ENCODE peak calls at places on chromosomes 6 and 20, in four cellular contexts. One of them, this sample, is unnamed.

GRCh38 chr6:106913676-106914280 is 60.8 kb downstream of the CD24 start:
- DNase-seq in suprapubic skin: no peak
- DNase-seq in A549: no peak
- DNase-seq in thyroid gland: no peak
- DNase-seq in this sample: no peak

GRCh38 chr6:69390125-69390524 is 406.7 kb downstream of the LMBRD1 start:
- DNase-seq in suprapubic skin: no peak
- DNase-seq in A549: no peak
- DNase-seq in thyroid gland: no peak
- DNase-seq in this sample: peak

GRCh38 chr6:144883915-144884314 is 598.8 kb downstream of the UTRN start:
- DNase-seq in suprapubic skin: no peak
- DNase-seq in A549: no peak
- DNase-seq in thyroid gland: no peak
- DNase-seq in this sample: no peak

GRCh38 chr20:48703107-48703506 is 124.7 kb downstream of the PREX1 start:
- DNase-seq in suprapubic skin: no peak
- DNase-seq in A549: no peak
- DNase-seq in thyroid gland: peak
- DNase-seq in this sample: no peak

GRCh38 chr20:60008130-60008808 is 50.0 kb downstream of the CDH26 start:
- DNase-seq in suprapubic skin: no peak
- DNase-seq in A549: no peak
- DNase-seq in thyroid gland: no peak
- DNase-seq in this sample: peak

GRCh38 chr6:108127826-108128225 is 38.0 kb upstream of the NR2E1 start:
- DNase-seq in suprapubic skin: no peak
- DNase-seq in A549: peak
- DNase-seq in thyroid gland: no peak
- DNase-seq in this sample: no peak

GRCh38 chr20:18662279-18662678 is 74.4 kb downstream of the DTD1 start:
- DNase-seq in suprapubic skin: no peak
- DNase-seq in A549: no peak
- DNase-seq in thyroid gland: no peak
- DNase-seq in this sample: no peak

GRCh38 chr20:63658749-63659187 is 656 bp downstream of the RTEL1 start:
- DNase-seq in suprapubic skin: no peak
- DNase-seq in A549: no peak
- DNase-seq in thyroid gland: no peak
- DNase-seq in this sample: peak

GRCh38 chr6:121594053-121594452 is 158.6 kb downstream of the GJA1 start:
- DNase-seq in suprapubic skin: no peak
- DNase-seq in A549: no peak
- DNase-seq in thyroid gland: no peak
- DNase-seq in this sample: peak

GRCh38 chr6:93417421-93417996 is 1.9 kb downstream of the EPHA7 start:
- DNase-seq in suprapubic skin: no peak
- DNase-seq in A549: peak
- DNase-seq in thyroid gland: no peak
- DNase-seq in this sample: no peak

GRCh38 chr6:109595998-109596397 is 95.0 kb downstream of the AK9 start:
- DNase-seq in suprapubic skin: no peak
- DNase-seq in A549: peak
- DNase-seq in thyroid gland: peak
- DNase-seq in this sample: peak

GRCh38 chr6:30818426-30818841 is 65.9 kb upstream of the DDR1 start:
- DNase-seq in suprapubic skin: no peak
- DNase-seq in A549: peak
- DNase-seq in thyroid gland: no peak
- DNase-seq in this sample: no peak
- TF ChIP-seq POLR2A in suprapubic skin: no peak
- TF ChIP-seq POLR2A in A549: no peak
- TF ChIP-seq POLR2A in thyroid gland: no peak
- TF ChIP-seq POLR2A in this sample: no peak

GRCh38 chr6:25013249-25013648 is 77.5 kb upstream of the RIPOR2 start:
- DNase-seq in suprapubic skin: no peak
- DNase-seq in A549: no peak
- DNase-seq in thyroid gland: no peak
- DNase-seq in this sample: no peak
- TF ChIP-seq CTCF in suprapubic skin: no peak
- TF ChIP-seq CTCF in A549: no peak
- TF ChIP-seq CTCF in thyroid gland: no peak
- TF ChIP-seq CTCF in this sample: peak

GRCh38 chr6:135464634-135465033 is 32.9 kb downstream of the AHI1 start:
- DNase-seq in suprapubic skin: no peak
- DNase-seq in A549: no peak
- DNase-seq in thyroid gland: no peak
- DNase-seq in this sample: no peak
- TF ChIP-seq POLR2A in suprapubic skin: no peak
- TF ChIP-seq POLR2A in A549: no peak
- TF ChIP-seq POLR2A in thyroid gland: no peak
- TF ChIP-seq POLR2A in this sample: no peak

GRCh38 chr6:33201147-33201545 is 479 bp downstream of the SLC39A7 start:
- DNase-seq in suprapubic skin: no peak
- DNase-seq in A549: no peak
- DNase-seq in thyroid gland: no peak
- DNase-seq in this sample: peak
- TF ChIP-seq CTCF in suprapubic skin: no peak
- TF ChIP-seq CTCF in A549: no peak
- TF ChIP-seq CTCF in thyroid gland: no peak
- TF ChIP-seq CTCF in this sample: no peak

DNA sequence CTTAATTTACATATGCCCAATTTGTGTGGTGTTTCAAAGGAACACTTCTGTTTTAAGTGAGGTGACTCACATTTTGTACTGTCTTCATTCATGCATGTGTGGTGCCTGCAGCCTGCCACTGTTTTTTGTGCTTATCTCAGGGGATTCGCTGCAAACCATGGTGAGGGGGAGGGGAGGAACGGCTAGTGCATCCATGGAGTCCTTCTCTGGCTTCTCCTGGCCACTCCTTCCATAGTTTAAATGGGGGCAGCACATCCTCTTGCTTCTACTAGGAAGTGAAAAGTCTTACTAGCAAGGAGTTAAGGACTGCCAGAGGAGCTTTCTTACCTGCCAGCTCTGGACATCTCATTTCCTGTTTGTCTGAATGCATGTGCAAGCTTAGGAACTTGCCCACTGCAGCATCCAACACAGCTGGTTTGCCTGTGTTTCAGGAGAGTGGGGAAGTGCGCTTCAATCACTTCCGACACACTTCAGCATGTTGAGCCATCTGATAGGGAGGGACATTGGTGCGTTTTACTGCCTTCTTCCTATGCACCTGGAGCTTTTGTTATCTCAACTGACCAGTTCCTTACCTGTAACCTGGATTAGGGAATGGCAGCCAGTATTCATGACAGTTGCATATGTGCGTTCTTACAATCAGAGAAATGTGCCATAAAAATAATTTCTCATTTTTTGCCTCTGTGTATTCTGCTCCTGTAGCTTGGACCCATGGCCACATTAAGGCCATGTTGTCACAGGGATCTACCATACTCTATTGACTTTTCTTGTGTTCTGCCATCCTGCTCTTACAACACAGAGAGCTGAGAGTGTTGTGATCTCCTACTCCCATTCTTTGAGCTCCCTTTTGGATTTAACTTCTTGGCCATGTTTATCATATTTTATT is 211.3 kb downstream of the ARID1B start:
- DNase-seq in suprapubic skin: no peak
- DNase-seq in A549: no peak
- DNase-seq in thyroid gland: peak
- DNase-seq in this sample: peak
- TF ChIP-seq POLR2A in suprapubic skin: no peak
- TF ChIP-seq POLR2A in A549: no peak
- TF ChIP-seq POLR2A in thyroid gland: no peak
- TF ChIP-seq POLR2A in this sample: no peak

DNA sequence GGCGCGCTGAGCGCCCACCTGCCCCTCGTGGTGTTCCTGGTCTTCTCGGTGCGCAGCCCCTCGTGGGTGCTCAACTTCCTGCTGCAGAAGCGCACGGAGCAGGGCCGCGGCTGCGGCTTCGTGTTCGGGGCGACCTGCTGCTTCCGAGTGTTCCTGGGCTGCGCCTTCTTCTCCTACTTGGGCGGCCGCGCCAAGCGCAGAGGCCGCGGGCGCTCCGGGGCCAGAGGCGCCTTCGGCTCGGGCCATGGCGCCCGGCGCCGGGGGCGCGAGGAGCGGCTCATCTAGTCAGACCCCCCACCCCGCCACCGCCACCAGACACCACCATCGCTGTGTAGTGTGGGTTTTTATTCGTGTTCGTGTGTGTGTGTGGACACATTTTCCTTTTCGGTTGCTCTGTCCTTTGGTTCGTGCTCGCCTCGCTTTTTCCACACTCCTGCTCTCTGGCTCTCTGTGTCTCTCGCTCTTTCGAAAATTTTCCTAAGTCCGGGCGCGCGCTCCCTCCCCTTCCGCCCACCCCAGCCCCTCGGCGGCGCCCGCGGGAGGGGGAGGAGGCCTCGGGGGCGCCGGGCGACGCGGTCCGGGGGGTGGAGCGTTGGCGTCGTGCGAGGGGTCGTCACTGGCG is 38.0 kb downstream of the GNAS start:
- DNase-seq in suprapubic skin: peak
- DNase-seq in A549: peak
- DNase-seq in thyroid gland: peak
- DNase-seq in this sample: peak
- TF ChIP-seq CTCF in suprapubic skin: no peak
- TF ChIP-seq CTCF in A549: no peak
- TF ChIP-seq CTCF in thyroid gland: no peak
- TF ChIP-seq CTCF in this sample: no peak

DNA sequence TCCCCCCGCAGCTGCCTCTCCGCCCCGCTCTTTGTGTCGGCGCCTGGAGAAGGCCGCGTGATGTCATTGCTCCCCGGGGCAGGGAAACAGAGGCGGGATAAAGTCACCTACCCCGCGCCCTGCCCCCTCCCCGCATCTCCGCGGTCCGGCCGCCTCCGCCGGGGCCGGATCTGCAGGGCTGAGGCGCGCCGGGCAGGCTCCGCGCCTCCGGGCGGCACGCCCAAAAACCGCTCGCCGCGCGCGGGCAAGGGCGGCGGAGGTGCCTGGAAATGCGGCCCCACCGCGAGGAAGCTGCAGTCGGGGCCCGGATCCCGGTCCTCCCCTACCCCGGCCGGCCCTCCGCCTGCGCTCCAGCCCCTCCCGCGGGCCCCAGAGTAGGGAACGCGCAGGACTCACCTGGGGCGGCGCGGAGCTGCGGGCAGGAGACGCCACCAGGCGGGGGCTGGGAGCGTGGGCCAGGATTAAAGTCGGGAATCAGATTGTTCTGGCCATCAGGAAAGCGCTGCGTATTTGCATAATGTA is at the start of gene FAXC:
- DNase-seq in suprapubic skin: no peak
- DNase-seq in A549: peak
- DNase-seq in thyroid gland: peak
- DNase-seq in this sample: peak
- TF ChIP-seq POLR2A in suprapubic skin: no peak
- TF ChIP-seq POLR2A in A549: no peak
- TF ChIP-seq POLR2A in thyroid gland: no peak
- TF ChIP-seq POLR2A in this sample: no peak

GRCh38 chr6:135411339-135411738 is 86.2 kb downstream of the AHI1 start:
- DNase-seq in suprapubic skin: no peak
- DNase-seq in A549: no peak
- DNase-seq in thyroid gland: no peak
- DNase-seq in this sample: peak
- TF ChIP-seq CTCF in suprapubic skin: no peak
- TF ChIP-seq CTCF in A549: no peak
- TF ChIP-seq CTCF in thyroid gland: no peak
- TF ChIP-seq CTCF in this sample: peak

This sample was measured in NB4.